ENCODE peak calls at places on chromosomes 12 and 14, in five cellular contexts. One of them, this sample, is unnamed.

GRCh38 chr12:47740536-47741339 is 15.4 kb upstream of the ENDOU start:
- DNase-seq in Kasumi-1: no peak
- DNase-seq in NCI-H1694 treated with DMSO at 0.1 percent for 48 hours: no peak
- DNase-seq in left ventricle myocardium inferior: no peak
- DNase-seq in esophagus squamous epithelium: no peak
- DNase-seq in this sample: no peak

GRCh38 chr12:4112734-4113396 is 160.7 kb upstream of the CCND2 start:
- DNase-seq in Kasumi-1: no peak
- DNase-seq in NCI-H1694 treated with DMSO at 0.1 percent for 48 hours: no peak
- DNase-seq in left ventricle myocardium inferior: no peak
- DNase-seq in esophagus squamous epithelium: no peak
- DNase-seq in this sample: no peak

GRCh38 chr12:125340791-125341190 is 275.6 kb downstream of the AACS start:
- DNase-seq in Kasumi-1: no peak
- DNase-seq in NCI-H1694 treated with DMSO at 0.1 percent for 48 hours: no peak
- DNase-seq in left ventricle myocardium inferior: peak
- DNase-seq in esophagus squamous epithelium: no peak
- DNase-seq in this sample: no peak

GRCh38 chr14:95466506-95466905 is 49.9 kb downstream of the SYNE3 start:
- DNase-seq in Kasumi-1: no peak
- DNase-seq in NCI-H1694 treated with DMSO at 0.1 percent for 48 hours: no peak
- DNase-seq in left ventricle myocardium inferior: no peak
- DNase-seq in esophagus squamous epithelium: no peak
- DNase-seq in this sample: no peak

GRCh38 chr12:130041983-130042812 is 120.1 kb upstream of the FZD10 start:
- DNase-seq in Kasumi-1: no peak
- DNase-seq in NCI-H1694 treated with DMSO at 0.1 percent for 48 hours: no peak
- DNase-seq in left ventricle myocardium inferior: no peak
- DNase-seq in esophagus squamous epithelium: no peak
- DNase-seq in this sample: no peak

GRCh38 chr12:67543371-67543770 is 105.2 kb upstream of the DYRK2 start:
- DNase-seq in Kasumi-1: no peak
- DNase-seq in NCI-H1694 treated with DMSO at 0.1 percent for 48 hours: no peak
- DNase-seq in left ventricle myocardium inferior: no peak
- DNase-seq in esophagus squamous epithelium: no peak
- DNase-seq in this sample: no peak

GRCh38 chr12:124752437-124753229 is 111.0 kb downstream of the SCARB1 start:
- DNase-seq in Kasumi-1: no peak
- DNase-seq in NCI-H1694 treated with DMSO at 0.1 percent for 48 hours: peak
- DNase-seq in left ventricle myocardium inferior: no peak
- DNase-seq in esophagus squamous epithelium: no peak
- DNase-seq in this sample: no peak

GRCh38 chr12:95994476-95994875 is 1.7 kb downstream of the HAL start:
- DNase-seq in Kasumi-1: no peak
- DNase-seq in NCI-H1694 treated with DMSO at 0.1 percent for 48 hours: no peak
- DNase-seq in left ventricle myocardium inferior: no peak
- DNase-seq in esophagus squamous epithelium: no peak
- DNase-seq in this sample: no peak

GRCh38 chr12:62221107-62221506 is 39.1 kb upstream of the USP15 start:
- DNase-seq in Kasumi-1: no peak
- DNase-seq in NCI-H1694 treated with DMSO at 0.1 percent for 48 hours: no peak
- DNase-seq in left ventricle myocardium inferior: no peak
- DNase-seq in esophagus squamous epithelium: no peak
- DNase-seq in this sample: no peak

GRCh38 chr14:95519699-95520098 is 3.2 kb upstream of the SYNE3 start:
- DNase-seq in Kasumi-1: peak
- DNase-seq in NCI-H1694 treated with DMSO at 0.1 percent for 48 hours: no peak
- DNase-seq in left ventricle myocardium inferior: peak
- DNase-seq in esophagus squamous epithelium: peak
- DNase-seq in this sample: peak

GRCh38 chr12:53289891-53290290 is 5.5 kb upstream of the PFDN5 start:
- DNase-seq in Kasumi-1: no peak
- DNase-seq in NCI-H1694 treated with DMSO at 0.1 percent for 48 hours: no peak
- DNase-seq in left ventricle myocardium inferior: no peak
- DNase-seq in esophagus squamous epithelium: no peak
- DNase-seq in this sample: no peak

GRCh38 chr12:34301251-34302130 is 279.2 kb downstream of the ALG10 start:
- DNase-seq in Kasumi-1: no peak
- DNase-seq in NCI-H1694 treated with DMSO at 0.1 percent for 48 hours: no peak
- DNase-seq in left ventricle myocardium inferior: no peak
- DNase-seq in esophagus squamous epithelium: no peak
- DNase-seq in this sample: no peak

GRCh38 chr12:19530631-19531020 is 91.3 kb downstream of the AEBP2 start:
- DNase-seq in Kasumi-1: no peak
- DNase-seq in NCI-H1694 treated with DMSO at 0.1 percent for 48 hours: no peak
- DNase-seq in left ventricle myocardium inferior: no peak
- DNase-seq in esophagus squamous epithelium: no peak
- DNase-seq in this sample: no peak

GRCh38 chr12:64678835-64679234 is 68.5 kb downstream of the RASSF3 start:
- DNase-seq in Kasumi-1: no peak
- DNase-seq in NCI-H1694 treated with DMSO at 0.1 percent for 48 hours: no peak
- DNase-seq in left ventricle myocardium inferior: no peak
- DNase-seq in esophagus squamous epithelium: no peak
- DNase-seq in this sample: no peak

GRCh38 chr12:116160196-116160595 is 117.3 kb downstream of the MED13L start:
- DNase-seq in Kasumi-1: no peak
- DNase-seq in NCI-H1694 treated with DMSO at 0.1 percent for 48 hours: no peak
- DNase-seq in left ventricle myocardium inferior: no peak
- DNase-seq in esophagus squamous epithelium: no peak
- DNase-seq in this sample: no peak

GRCh38 chr14:63710497-63710896 is 17.4 kb downstream of the SGPP1 start:
- DNase-seq in Kasumi-1: no peak
- DNase-seq in NCI-H1694 treated with DMSO at 0.1 percent for 48 hours: no peak
- DNase-seq in left ventricle myocardium inferior: no peak
- DNase-seq in esophagus squamous epithelium: no peak
- DNase-seq in this sample: no peak

GRCh38 chr12:41661141-41661540 is 473.0 kb downstream of the PDZRN4 start:
- DNase-seq in Kasumi-1: no peak
- DNase-seq in NCI-H1694 treated with DMSO at 0.1 percent for 48 hours: no peak
- DNase-seq in left ventricle myocardium inferior: no peak
- DNase-seq in esophagus squamous epithelium: no peak
- DNase-seq in this sample: no peak

GRCh38 chr12:124927325-124928094 is 13.1 kb upstream of the UBC start:
- DNase-seq in Kasumi-1: no peak
- DNase-seq in NCI-H1694 treated with DMSO at 0.1 percent for 48 hours: no peak
- DNase-seq in left ventricle myocardium inferior: peak
- DNase-seq in esophagus squamous epithelium: no peak
- DNase-seq in this sample: no peak

GRCh38 chr12:121184425-121184824 is 25.5 kb upstream of the P2RX4 start:
- DNase-seq in Kasumi-1: no peak
- DNase-seq in NCI-H1694 treated with DMSO at 0.1 percent for 48 hours: no peak
- DNase-seq in left ventricle myocardium inferior: no peak
- DNase-seq in esophagus squamous epithelium: no peak
- DNase-seq in this sample: no peak

GRCh38 chr14:39085933-39086332 is 17.1 kb downstream of the SEC23A start:
- DNase-seq in Kasumi-1: no peak
- DNase-seq in NCI-H1694 treated with DMSO at 0.1 percent for 48 hours: no peak
- DNase-seq in left ventricle myocardium inferior: no peak
- DNase-seq in esophagus squamous epithelium: no peak
- DNase-seq in this sample: no peak

GRCh38 chr12:7327913-7328312 is 24.0 kb downstream of the ACSM4 start:
- DNase-seq in Kasumi-1: no peak
- DNase-seq in NCI-H1694 treated with DMSO at 0.1 percent for 48 hours: peak
- DNase-seq in left ventricle myocardium inferior: no peak
- DNase-seq in esophagus squamous epithelium: no peak
- DNase-seq in this sample: no peak

This sample was measured in AML-193.